ENCODE peak calls at places on chromosomes 7 and 10, in eight cellular contexts. O is astrocyte, L is OCI-LY7, R is DND-41, Z is mammary epithelial cell, J is mesenchymal stem cell, X is endothelial cell of umbilical vein, N is IMR-90. V is an unnamed sample. For H3K4me1, the result is how much of the 10 kb centered on the place peaks cover.

GRCh38 chr7:50197547-50197946 is 104.5 kb upstream of the ZPBP start:
- DNase-seq in X (no peak), L (no peak), J (no peak), N (no peak), O (no peak), R (no peak), Z (no peak), V (no peak)

GRCh38 chr7:50653997-50654425 is 88.8 kb upstream of the DDC start:
- DNase-seq in N (peak), Z (no peak), L (no peak), X (no peak), J (no peak), R (no peak), O (no peak), V (no peak)

GRCh38 chr10:43479275-43479674 is 42.4 kb downstream of the ZNF487 start:
- DNase-seq in R (no peak), N (peak), L (no peak), X (no peak), O (peak), Z (no peak), J (no peak), V (peak)

GRCh38 chr7:7114575-7115291 is 67.6 kb upstream of the C1GALT1 start:
- DNase-seq in O (no peak), L (no peak), X (no peak), Z (no peak), R (no peak), N (no peak), J (no peak), V (no peak)

GRCh38 chr10:75403144-75404022 is 1.8 kb upstream of the ZNF503 start:
- DNase-seq in X (peak), J (peak), L (no peak), Z (peak), O (no peak), N (no peak), R (no peak), V (peak)

GRCh38 chr7:5701085-5701914 is 80.2 kb downstream of the RNF216 start:
- DNase-seq in N (peak), Z (peak), R (no peak), L (no peak), J (peak), O (no peak), X (peak), V (no peak)

GRCh38 chr10:22984066-22984465 is 56.2 kb downstream of the ARMC3 start:
- DNase-seq in O (no peak), N (no peak), X (no peak), R (no peak), Z (no peak), L (no peak), J (no peak), V (peak)

GRCh38 chr7:31782411-31782991 is 95.5 kb downstream of the PPP1R17 start:
- DNase-seq in O (peak), L (peak), X (peak), R (peak), Z (peak), J (peak), N (peak), V (peak)

GRCh38 chr10:29377333-29377961 is 88.6 kb downstream of the LYZL1 start:
- DNase-seq in N (peak), X (peak), Z (peak), L (peak), J (peak), R (peak), O (no peak), V (no peak)

GRCh38 chr7:131400833-131401593 is 73.3 kb downstream of the MKLN1 start:
- DNase-seq in L (no peak), R (no peak), N (peak), J (peak), X (no peak), O (no peak), Z (no peak), V (peak)

GRCh38 chr10:95430231-95430951 is 130.8 kb downstream of the SORBS1 start:
- DNase-seq in J (peak), R (peak), N (peak), O (no peak), L (peak), X (peak), Z (peak), V (peak)

GRCh38 chr10:5574642-5575131 is 49.9 kb downstream of the CALML3 start:
- DNase-seq in X (no peak), N (no peak), R (no peak), O (no peak), L (no peak), J (no peak), Z (no peak), V (no peak)

GRCh38 chr10:69451209-69451783 is at the start of gene TSPAN15:
- DNase-seq in L (peak), X (peak), O (peak), N (peak), R (no peak), J (peak), Z (peak), V (peak)

GRCh38 chr7:27173412-27174076 is 576 bp downstream of the HOXA10 start:
- DNase-seq in N (no peak), O (no peak), J (peak), X (peak), L (no peak), Z (no peak), R (no peak), V (no peak)

GRCh38 chr7:140214075-140214684 is 37.4 kb upstream of the KDM7A start:
- DNase-seq in J (no peak), O (peak), R (no peak), Z (peak), N (peak), X (no peak), L (no peak), V (peak)

GRCh38 chr10:32190890-32191491 is 134.8 kb upstream of the KIF5B start:
- DNase-seq in X (peak), J (peak), Z (peak), L (peak), O (no peak), N (peak), R (no peak), V (peak)

GRCh38 chr10:74047871-74048270 is 50.0 kb downstream of the VCL start:
- DNase-seq in L (no peak), N (peak), X (no peak), J (peak), Z (no peak), R (no peak), O (peak), V (peak)

GRCh38 chr7:154304231-154304630 is 252.0 kb downstream of the DPP6 start:
- DNase-seq in L (no peak), N (no peak), Z (no peak), R (no peak), X (no peak), J (no peak), O (no peak), V (no peak)

GRCh38 chr7:85737426-85737825 is 550.6 kb upstream of the SEMA3D start:
- DNase-seq in L (no peak), O (no peak), Z (no peak), X (no peak), R (no peak), J (no peak), N (no peak), V (no peak)

GRCh38 chr7:157612009-157612663 is 275.3 kb downstream of the DNAJB6 start:
- DNase-seq in O (no peak), R (no peak), L (no peak), X (no peak), J (no peak), N (no peak), Z (no peak), V (no peak)

GRCh38 chr7:101507791-101508252 is 121.3 kb downstream of the MYL10 start:
- DNase-seq in J (peak), O (no peak), R (peak), Z (peak), L (peak), N (peak), X (peak), V (peak)

GRCh38 chr7:2934211-2934731 is 90.2 kb upstream of the GNA12 start:
- DNase-seq in L (no peak), J (peak), N (peak), Z (peak), R (no peak), X (peak), O (peak), V (peak)

GRCh38 chr7:68309806-68310205 is 1288.5 kb upstream of the AUTS2 start:
- DNase-seq in O (peak), N (no peak), R (no peak), L (no peak), J (no peak), Z (no peak), X (no peak), V (no peak)

GRCh38 chr7:35893649-35894048 is 92.8 kb downstream of the SEPTIN7 start:
- DNase-seq in O (no peak), N (no peak), J (no peak), R (no peak), L (no peak), X (no peak), Z (no peak), V (no peak)

GRCh38 chr7:70334295-70334694 is 736.0 kb downstream of the AUTS2 start:
- DNase-seq in L (no peak), J (no peak), X (no peak), N (no peak), O (no peak), R (no peak), Z (no peak), V (no peak)

GRCh38 chr7:151148319-151149259 is 18.9 kb downstream of the GBX1 start:
- DNase-seq in R (no peak), X (no peak), N (no peak), J (no peak), Z (no peak), O (no peak), L (no peak), V (no peak)

GRCh38 chr10:116287906-116288501 is 15.0 kb upstream of the GFRA1 start:
- DNase-seq in Z (no peak), N (peak), J (peak), X (peak), L (peak), R (peak), O (no peak), V (peak)

GRCh38 chr10:18460061-18460460 is 191.3 kb downstream of the NSUN6 start:
- DNase-seq in O (no peak), L (no peak), X (no peak), R (no peak), Z (no peak), N (no peak), J (no peak), V (no peak)

GRCh38 chr10:69425513-69426298 is 9.0 kb upstream of the TACR2 start:
- DNase-seq in J (no peak), R (peak), O (no peak), Z (peak), X (no peak), L (no peak), N (no peak), V (no peak)

GRCh38 chr7:112205348-112206237 is 606 bp downstream of the DOCK4 start:
- DNase-seq in J (peak), Z (peak), O (peak), N (peak), L (peak), R (peak), X (peak), V (peak)

GRCh38 chr7:73557108-73557396 is 438 bp downstream of the BCL7B start:
- DNase-seq in X (peak), R (peak), O (peak), J (peak), L (peak), N (peak), Z (peak), V (peak)
- H2AFZ ChIP-seq in X (no peak), R (peak), O (peak), J (no peak), L (no peak), N (peak), Z (peak), V (no peak)

DNA sequence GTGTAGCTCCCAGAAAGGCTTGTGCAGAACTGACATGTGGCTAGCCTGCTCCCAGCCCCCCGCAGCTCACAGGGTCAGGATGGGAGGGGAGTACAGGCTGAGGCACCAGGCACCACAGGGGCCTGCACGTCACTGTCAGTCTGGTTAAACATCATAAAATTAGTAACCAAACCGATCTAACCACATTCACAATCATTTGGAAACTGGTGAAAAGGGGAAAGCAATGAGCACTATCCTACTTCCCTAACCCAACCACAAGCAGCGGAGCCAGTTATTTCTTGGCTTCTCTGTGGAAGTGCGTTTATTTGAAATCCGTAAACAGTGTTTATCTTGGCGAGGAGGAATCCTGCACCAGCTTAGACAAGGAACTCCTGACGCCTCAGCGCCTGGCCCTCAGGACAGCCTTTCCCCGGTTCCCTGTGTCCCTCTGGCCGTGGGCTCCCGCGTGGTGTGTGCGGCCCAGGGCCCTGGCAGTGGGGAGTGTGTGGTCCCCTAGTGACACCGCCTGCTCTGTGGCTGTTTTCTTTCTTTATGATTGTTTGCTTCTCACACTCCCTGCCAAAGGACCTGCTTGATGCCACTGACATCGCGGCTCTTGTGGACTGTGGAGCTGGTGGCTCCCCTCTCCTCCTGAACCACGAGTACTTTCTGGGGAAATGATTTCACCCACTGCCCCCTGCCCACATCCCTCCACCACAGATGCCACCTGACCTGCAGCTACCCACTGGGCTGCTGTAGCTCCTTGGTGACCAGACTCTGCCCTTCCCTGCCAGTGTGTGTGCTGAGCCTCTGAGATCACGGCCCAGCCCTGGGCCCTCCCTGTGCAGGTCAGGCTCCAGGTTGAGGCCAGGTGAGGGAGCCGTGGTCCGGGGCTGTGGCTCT is 38.0 kb downstream of the INPP5A start:
- DNase-seq in R (no peak), L (no peak), N (peak), Z (no peak), X (peak), J (peak), O (peak), V (peak)
- H3K4me1 ChIP-seq in R (under half), L (under half), N (under half), Z (under half), X (under half), J (half or more), O (under half), V (under half)

GRCh38 chr10:127921751-127922140 is 14.8 kb downstream of the PTPRE start:
- DNase-seq in O (no peak), J (peak), N (no peak), X (peak), R (no peak), L (no peak), Z (no peak), V (no peak)

GRCh38 chr10:127921075-127921750 is 14.3 kb downstream of the PTPRE start:
- DNase-seq in L (no peak), N (no peak), X (no peak), R (no peak), J (no peak), Z (no peak), O (no peak), V (no peak)

GRCh38 chr10:127922675-127923366 is 15.9 kb downstream of the PTPRE start:
- DNase-seq in O (peak), R (no peak), X (peak), N (peak), Z (peak), J (peak), L (no peak), V (peak)

GRCh38 chr10:127923646-127924045 is 16.7 kb downstream of the PTPRE start:
- DNase-seq in R (no peak), O (no peak), L (no peak), N (no peak), X (no peak), Z (no peak), J (no peak), V (no peak)

GRCh38 chr10:127922206-127922605 is 15.3 kb downstream of the PTPRE start:
- DNase-seq in J (no peak), X (no peak), O (no peak), Z (no peak), R (no peak), N (no peak), L (no peak), V (no peak)
- H2AFZ ChIP-seq in J (no peak), X (no peak), O (no peak), Z (no peak), R (no peak), N (no peak), L (no peak), V (no peak)

GRCh38 chr10:60494774-60495173 is 105.1 kb upstream of the ANK3 start:
- DNase-seq in N (no peak), R (no peak), J (no peak), L (no peak), Z (no peak), O (no peak), X (no peak), V (no peak)

GRCh38 chr10:60488111-60488669 is 98.5 kb upstream of the ANK3 start:
- DNase-seq in R (no peak), J (no peak), N (no peak), O (no peak), X (no peak), L (no peak), Z (peak), V (no peak)

GRCh38 chr10:60491162-60491561 is 101.5 kb upstream of the ANK3 start:
- DNase-seq in J (no peak), X (no peak), L (no peak), O (no peak), N (no peak), Z (no peak), R (no peak), V (no peak)

GRCh38 chr10:60487543-60487942 is 97.9 kb upstream of the ANK3 start:
- DNase-seq in J (no peak), Z (no peak), O (no peak), X (no peak), L (no peak), N (no peak), R (no peak), V (no peak)

DNA sequence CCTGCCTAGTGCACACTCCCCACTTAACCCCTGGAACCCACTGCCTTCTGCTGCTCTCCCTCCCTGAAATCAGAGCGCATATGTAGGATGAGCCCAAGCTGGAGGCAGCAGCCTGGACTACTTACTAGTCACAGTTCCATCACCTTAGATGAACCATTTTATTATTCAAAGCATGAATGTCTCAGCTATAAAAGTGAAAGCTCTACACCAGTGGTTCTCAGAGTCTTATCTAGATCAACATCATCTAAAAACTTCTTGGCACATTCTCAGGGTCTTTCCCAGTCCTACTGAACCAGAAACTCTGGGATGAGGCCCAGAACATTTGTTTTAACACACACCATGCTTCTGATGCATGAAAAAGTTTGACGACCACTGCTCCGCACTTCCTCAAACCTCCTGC is 100.3 kb upstream of the ANK3 start:
- DNase-seq in O (peak), R (no peak), J (peak), Z (no peak), L (no peak), X (no peak), N (peak), V (no peak)
- H3K4me1 ChIP-seq in O (under half), R (under half), J (under half), Z (under half), L (under half), X (under half), N (under half), V (under half)

GRCh38 chr7:74481458-74482324 is 28.0 kb downstream of the GTF2IRD1 start:
- DNase-seq in L (no peak), R (no peak), N (peak), Z (no peak), J (peak), O (no peak), X (peak), V (peak)
- H2AFZ ChIP-seq in L (no peak), R (no peak), N (no peak), Z (no peak), J (no peak), O (no peak), X (no peak), V (no peak)

V was measured in fibroblast of lung.